ENCODE peak calls at places on chromosomes 2 and 18, in eight cellular contexts. L is endodermal cell; I is naive thymus-derived CD4-positive, alpha-beta T cell; T is kidney; A is A549; G is IMR-90; D is suprapubic skin; Z is heart left ventricle. E is an unnamed sample. For H3K4me1, the result is how much of the 10 kb centered on the place peaks cover.

GRCh38 chr2:105308785-105309540 is 20.6 kb downstream of the TGFBRAP1 start:
- DNase-seq in L (no peak), I (no peak), T (no peak), A (no peak), G (no peak), D (no peak), Z (peak), E (no peak)

GRCh38 chr2:60520917-60521539 is 32.4 kb downstream of the BCL11A start:
- DNase-seq in L (peak), I (no peak), T (no peak), A (no peak), G (no peak), D (no peak), Z (no peak), E (no peak)

GRCh38 chr2:25639696-25640095 is 33.7 kb downstream of the DTNB start:
- DNase-seq in L (no peak), I (no peak), T (no peak), A (no peak), G (no peak), D (no peak), Z (no peak), E (no peak)

GRCh38 chr18:41940506-41941215 is 14.4 kb upstream of the PIK3C3 start:
- DNase-seq in L (peak), I (no peak), T (no peak), A (peak), G (peak), D (no peak), Z (no peak), E (no peak)

GRCh38 chr2:219495531-219496122 is 3.1 kb upstream of the GMPPA start:
- DNase-seq in L (peak), I (peak), T (no peak), A (peak), G (peak), D (no peak), Z (no peak), E (peak)

GRCh38 chr2:56749152-56749752 is 565.5 kb downstream of the CCDC85A start:
- DNase-seq in L (no peak), I (no peak), T (no peak), A (peak), G (peak), D (no peak), Z (no peak), E (no peak)

GRCh38 chr2:9754532-9754887 is 88.8 kb upstream of the TAF1B start:
- DNase-seq in L (no peak), I (no peak), T (no peak), A (no peak), G (no peak), D (no peak), Z (peak), E (no peak)

GRCh38 chr2:118251427-118251826 is 163.2 kb downstream of the INSIG2 start:
- DNase-seq in L (peak), I (no peak), T (no peak), A (no peak), G (no peak), D (no peak), Z (no peak), E (no peak)

GRCh38 chr2:174335605-174336402 is 1.1 kb downstream of the SP9 start:
- DNase-seq in L (peak), I (peak), T (peak), A (peak), G (no peak), D (peak), Z (peak), E (no peak)

GRCh38 chr2:2187196-2187595 is 143.9 kb downstream of the MYT1L start:
- DNase-seq in L (no peak), I (no peak), T (no peak), A (no peak), G (no peak), D (no peak), Z (no peak), E (no peak)

GRCh38 chr18:68843467-68844089 is 45.7 kb downstream of the CCDC102B start:
- DNase-seq in L (no peak), I (no peak), T (no peak), A (no peak), G (peak), D (no peak), Z (no peak), E (no peak)

GRCh38 chr2:80830891-80831290 is 526.3 kb upstream of the LRRTM1 start:
- DNase-seq in L (no peak), I (no peak), T (no peak), A (no peak), G (no peak), D (no peak), Z (no peak), E (no peak)

GRCh38 chr18:22409445-22409844 is 8.3 kb downstream of the CTAGE1 start:
- DNase-seq in L (no peak), I (no peak), T (no peak), A (no peak), G (no peak), D (no peak), Z (no peak), E (no peak)

GRCh38 chr2:223930002-223930976 is 14.8 kb downstream of the WDFY1 start:
- DNase-seq in L (peak), I (no peak), T (peak), A (peak), G (peak), D (no peak), Z (peak), E (no peak)

GRCh38 chr2:182359027-182360011 is 67.5 kb downstream of the PDE1A start:
- DNase-seq in L (no peak), I (no peak), T (no peak), A (peak), G (peak), D (no peak), Z (no peak), E (no peak)

GRCh38 chr18:12327510-12328178 is 19.6 kb downstream of the TUBB6 start:
- DNase-seq in L (peak), I (peak), T (peak), A (peak), G (peak), D (peak), Z (peak), E (peak)

GRCh38 chr2:234905547-234906260 is 46.1 kb upstream of the SH3BP4 start:
- DNase-seq in L (no peak), I (no peak), T (no peak), A (no peak), G (peak), D (no peak), Z (no peak), E (no peak)

GRCh38 chr2:36675579-36675978 is 20.9 kb upstream of the VIT start:
- DNase-seq in L (no peak), I (no peak), T (no peak), A (no peak), G (no peak), D (no peak), Z (no peak), E (no peak)

GRCh38 chr2:216648105-216648504 is 14.9 kb downstream of the IGFBP2 start:
- DNase-seq in L (no peak), I (no peak), T (no peak), A (no peak), G (peak), D (no peak), Z (no peak), E (no peak)

GRCh38 chr2:234806818-234807217 is 145.0 kb upstream of the SH3BP4 start:
- DNase-seq in L (no peak), I (no peak), T (no peak), A (no peak), G (no peak), D (no peak), Z (no peak), E (no peak)

GRCh38 chr2:238916875-238917590 is 69.1 kb downstream of the TWIST2 start:
- DNase-seq in L (no peak), I (no peak), T (peak), A (no peak), G (no peak), D (peak), Z (no peak), E (no peak)

GRCh38 chr2:147649963-147650362 is 194.9 kb upstream of the ACVR2A start:
- DNase-seq in L (no peak), I (no peak), T (no peak), A (no peak), G (no peak), D (no peak), Z (no peak), E (no peak)

GRCh38 chr2:217919781-217920351 is 82.9 kb downstream of the TNS1 start:
- DNase-seq in L (peak), I (no peak), T (peak), A (peak), G (peak), D (no peak), Z (peak), E (no peak)

GRCh38 chr2:217920879-217921603 is 81.8 kb downstream of the TNS1 start:
- DNase-seq in L (peak), I (no peak), T (peak), A (no peak), G (peak), D (no peak), Z (peak), E (no peak)

GRCh38 chr2:217916504-217917254 is 86.1 kb downstream of the TNS1 start:
- DNase-seq in L (no peak), I (no peak), T (no peak), A (no peak), G (no peak), D (no peak), Z (peak), E (no peak)

GRCh38 chr2:217918220-217919024 is 84.4 kb downstream of the TNS1 start:
- DNase-seq in L (peak), I (no peak), T (peak), A (no peak), G (peak), D (no peak), Z (peak), E (no peak)

GRCh38 chr2:217919204-217919603 is 83.6 kb downstream of the TNS1 start:
- DNase-seq in L (no peak), I (no peak), T (peak), A (no peak), G (no peak), D (no peak), Z (peak), E (no peak)
- H3K4me1 ChIP-seq in L (under half), I (under half), T (half or more), A (half or more), G (half or more), D (half or more), Z (half or more), E (under half)

GRCh38 chr18:69882965-69883668 is 64.6 kb downstream of the CD226 start:
- DNase-seq in L (no peak), I (no peak), T (no peak), A (no peak), G (no peak), D (no peak), Z (no peak), E (no peak)

GRCh38 chr18:69885381-69885780 is 62.3 kb downstream of the CD226 start:
- DNase-seq in L (no peak), I (no peak), T (no peak), A (no peak), G (no peak), D (no peak), Z (no peak), E (no peak)

GRCh38 chr18:69880083-69880482 is 67.6 kb downstream of the CD226 start:
- DNase-seq in L (no peak), I (no peak), T (no peak), A (no peak), G (no peak), D (no peak), Z (no peak), E (no peak)

GRCh38 chr18:69885841-69886531 is 61.7 kb downstream of the CD226 start:
- DNase-seq in L (no peak), I (no peak), T (no peak), A (no peak), G (no peak), D (no peak), Z (no peak), E (no peak)

GRCh38 chr18:69883781-69884180 is 63.9 kb downstream of the CD226 start:
- DNase-seq in L (no peak), I (no peak), T (no peak), A (no peak), G (no peak), D (no peak), Z (no peak), E (no peak)
- H3K4me1 ChIP-seq in L (under half), I (under half), T (under half), A (under half), G (under half), D (under half), Z (under half), E (under half)

GRCh38 chr18:55739488-55739887 is 151.5 kb upstream of the TCF4 start:
- DNase-seq in L (no peak), I (no peak), T (no peak), A (no peak), G (no peak), D (no peak), Z (no peak), E (no peak)
- H3K4me1 ChIP-seq in L (under half), I (under half), T (under half), A (under half), G (under half), D (under half), Z (under half), E (under half)

GRCh38 chr2:28654286-28654980 is 97.2 kb upstream of the PPP1CB start:
- DNase-seq in L (no peak), I (no peak), T (no peak), A (no peak), G (no peak), D (no peak), Z (no peak), E (no peak)

GRCh38 chr2:28650261-28650584 is 101.4 kb upstream of the PPP1CB start:
- DNase-seq in L (no peak), I (no peak), T (no peak), A (no peak), G (no peak), D (no peak), Z (no peak), E (no peak)

GRCh38 chr2:28654981-28655322 is 96.7 kb upstream of the PPP1CB start:
- DNase-seq in L (no peak), I (no peak), T (no peak), A (peak), G (no peak), D (no peak), Z (no peak), E (no peak)

GRCh38 chr2:28649481-28650260 is 102.0 kb upstream of the PPP1CB start:
- DNase-seq in L (no peak), I (no peak), T (no peak), A (no peak), G (peak), D (no peak), Z (no peak), E (no peak)

GRCh38 chr2:28652217-28652616 is 99.4 kb upstream of the PPP1CB start:
- DNase-seq in L (no peak), I (no peak), T (no peak), A (no peak), G (peak), D (no peak), Z (no peak), E (no peak)
- H3K4me1 ChIP-seq in L (under half), I (under half), T (under half), A (under half), G (under half), D (under half), Z (under half), E (under half)

GRCh38 chr2:15777795-15778371 is 162.5 kb upstream of the MYCN start:
- DNase-seq in L (no peak), I (no peak), T (no peak), A (no peak), G (no peak), D (no peak), Z (no peak), E (no peak)

GRCh38 chr2:15780234-15780633 is 160.1 kb upstream of the MYCN start:
- DNase-seq in L (no peak), I (no peak), T (no peak), A (no peak), G (no peak), D (no peak), Z (no peak), E (no peak)

GRCh38 chr2:15780912-15781574 is 159.3 kb upstream of the MYCN start:
- DNase-seq in L (peak), I (no peak), T (no peak), A (no peak), G (no peak), D (no peak), Z (no peak), E (no peak)

GRCh38 chr2:15778529-15779219 is 161.7 kb upstream of the MYCN start:
- DNase-seq in L (no peak), I (no peak), T (no peak), A (no peak), G (no peak), D (no peak), Z (no peak), E (no peak)

DNA sequence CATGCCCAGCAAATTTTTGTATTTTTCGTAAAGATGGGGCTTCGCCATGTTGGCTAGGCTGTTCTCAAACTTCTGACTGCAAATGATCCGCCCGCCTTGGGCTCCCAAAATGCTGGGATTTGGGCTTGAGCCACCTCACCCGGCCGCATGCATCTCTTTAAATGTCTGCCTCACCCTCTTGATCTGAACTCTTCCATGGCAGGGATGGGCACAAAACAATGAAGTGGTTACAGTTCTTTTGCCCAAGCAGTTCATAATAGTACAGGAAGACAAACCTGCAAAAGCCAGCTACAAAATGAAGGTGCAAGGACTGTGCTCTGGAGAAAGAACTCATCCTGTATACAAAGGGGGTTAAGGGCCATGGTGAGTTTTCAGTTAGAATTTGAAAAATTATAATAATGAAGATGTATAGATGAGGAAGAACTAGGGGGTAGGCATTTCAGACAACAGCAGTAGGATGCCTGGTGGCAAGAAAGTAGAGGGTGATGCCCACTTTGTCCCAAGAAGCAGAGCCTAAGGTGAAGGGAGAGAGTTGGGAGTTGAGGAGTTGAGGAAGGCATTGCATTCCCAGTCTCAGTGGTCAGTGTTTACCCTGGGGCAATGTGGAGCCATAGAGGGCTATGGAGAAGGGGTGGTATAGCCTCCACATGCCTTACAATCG is 160.8 kb upstream of the MYCN start:
- DNase-seq in L (no peak), I (no peak), T (no peak), A (no peak), G (no peak), D (no peak), Z (no peak), E (no peak)
- H3K4me1 ChIP-seq in L (under half), I (under half), T (under half), A (under half), G (under half), D (under half), Z (under half), E (under half)

DNA sequence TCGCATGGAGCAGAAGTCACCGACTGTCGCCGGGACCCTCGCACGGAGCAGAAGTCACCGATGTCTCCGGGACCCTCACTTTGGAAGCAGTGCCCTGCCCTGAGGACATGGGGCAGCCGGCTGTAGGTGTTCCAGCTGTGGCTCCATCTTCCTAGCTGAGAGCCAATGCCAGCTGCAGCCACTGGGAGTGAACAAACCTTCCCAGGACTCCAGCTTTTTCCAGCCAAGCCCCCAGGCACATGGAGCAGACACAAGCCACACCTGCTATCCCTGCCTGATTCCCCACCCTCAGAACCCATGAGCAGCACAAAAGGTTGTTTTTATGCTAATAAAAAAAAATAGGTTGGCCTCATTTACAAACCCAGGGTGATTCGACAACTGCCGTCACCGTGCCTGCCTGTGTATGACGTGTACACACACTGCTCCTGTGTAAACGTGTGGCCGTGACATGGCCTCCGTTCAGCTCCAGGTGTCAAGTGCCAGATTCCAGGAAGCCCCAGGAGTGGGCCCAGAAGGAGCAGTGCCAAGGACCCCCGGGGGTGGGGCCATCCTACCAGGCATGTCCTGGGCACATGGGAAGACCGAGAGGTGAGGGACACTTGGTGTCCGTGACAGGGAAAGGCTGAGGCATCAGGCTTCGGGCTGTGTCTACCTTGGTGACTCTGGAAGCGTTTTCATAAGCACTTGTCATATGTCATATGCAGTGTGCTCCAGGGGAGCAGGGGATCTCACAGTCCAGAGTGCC is 91.5 kb downstream of the EIPR1 start:
- DNase-seq in L (no peak), I (no peak), T (no peak), A (no peak), G (no peak), D (peak), Z (no peak), E (no peak)
- H3K4me1 ChIP-seq in L (under half), I (under half), T (under half), A (under half), G (under half), D (under half), Z (under half), E (under half)

DNA sequence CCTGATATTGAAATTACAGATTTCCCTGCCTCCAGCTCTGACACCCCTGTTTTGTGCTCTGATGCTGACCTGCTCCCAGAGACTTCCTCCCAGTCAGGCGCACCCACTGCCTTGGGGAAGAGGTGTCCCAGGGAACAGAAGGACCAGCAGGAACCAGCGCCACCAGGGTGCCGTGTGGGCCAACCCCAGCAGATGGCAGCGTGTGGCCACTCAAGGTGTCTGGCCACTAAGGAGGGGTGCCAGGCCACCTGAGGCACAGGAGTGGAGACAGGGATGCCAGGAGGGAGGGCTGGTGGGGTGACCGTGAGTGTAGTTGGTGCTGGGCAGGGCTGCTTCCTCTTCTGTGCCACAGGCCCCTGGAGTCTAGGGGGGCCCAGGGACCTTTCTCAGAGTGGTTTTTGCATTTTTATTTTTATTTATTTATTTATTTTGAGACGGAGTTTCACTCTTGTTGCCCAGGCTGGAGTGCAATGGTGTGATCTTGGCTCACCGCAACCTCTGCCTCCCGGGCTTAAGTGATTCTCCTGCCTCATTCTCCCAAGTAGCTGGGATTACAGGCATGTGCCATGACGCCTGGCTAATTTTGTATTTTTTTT is 56.0 kb downstream of the TEX44 start:
- DNase-seq in L (peak), I (peak), T (peak), A (peak), G (peak), D (peak), Z (peak), E (no peak)
- H3K4me1 ChIP-seq in L (under half), I (under half), T (under half), A (under half), G (under half), D (under half), Z (under half), E (under half)

E was measured in CD8-positive, alpha-beta T cell.